ENCODE peak calls at places on chromosomes 16 and 17, in ten cellular contexts. D is aorta; T is small intestine; A is IMR-90; I is GM23248; L is neural progenitor cell; M is stomach; S is ascending aorta; J is uterus; H is CD8-positive, alpha-beta memory T cell. R is an unnamed sample.

GRCh38 chr17:8162232-8162996 is at the start of gene VAMP2:
- DNase-seq in J (peak), A (peak), S (no peak), L (peak), I (peak), M (peak), T (peak), D (peak), H (peak), R (no peak)

GRCh38 chr17:66056148-66056547 is 135.8 kb downstream of the CEP112 start:
- DNase-seq in M (no peak), L (no peak), I (no peak), J (no peak), T (no peak), S (no peak), H (no peak), D (no peak), A (no peak), R (no peak)

GRCh38 chr17:9409430-9409829 is 166.2 kb downstream of the STX8 start:
- DNase-seq in H (no peak), M (no peak), I (peak), T (no peak), D (no peak), S (no peak), L (no peak), J (no peak), A (no peak), R (no peak)

GRCh38 chr16:8146613-8147012 is 443.7 kb downstream of the TMEM114 start:
- DNase-seq in H (no peak), J (no peak), D (no peak), T (no peak), A (no peak), S (no peak), L (no peak), I (no peak), M (no peak), R (no peak)

GRCh38 chr17:66190738-66191606 is 961 bp downstream of the CEP112 start:
- DNase-seq in S (no peak), T (no peak), M (no peak), A (peak), L (peak), H (no peak), D (no peak), I (peak), J (no peak), R (no peak)

GRCh38 chr17:49469831-49470568 is 25.1 kb upstream of the NGFR start:
- DNase-seq in M (no peak), I (peak), L (peak), H (no peak), S (no peak), A (no peak), J (no peak), D (no peak), T (no peak), R (no peak)

GRCh38 chr16:87581867-87582220 is 20.5 kb upstream of the JPH3 start:
- DNase-seq in A (peak), I (peak), D (peak), H (no peak), J (peak), L (no peak), M (peak), S (peak), T (no peak), R (peak)

GRCh38 chr17:80198144-80198661 is 21.9 kb downstream of the SGSH start:
- DNase-seq in T (no peak), L (no peak), J (no peak), I (peak), S (no peak), D (no peak), H (no peak), M (no peak), A (no peak), R (peak)

GRCh38 chr17:57455063-57455914 is 199.0 kb downstream of the MSI2 start:
- DNase-seq in I (no peak), S (no peak), A (peak), M (no peak), D (no peak), J (no peak), T (peak), H (no peak), L (no peak), R (no peak)

GRCh38 chr16:80084614-80085013 is 456.2 kb upstream of the DYNLRB2 start:
- DNase-seq in I (peak), M (peak), H (no peak), L (peak), S (no peak), J (peak), A (no peak), D (peak), T (peak), R (peak)

GRCh38 chr17:81322271-81323082 is 27.4 kb upstream of the SLC38A10 start:
- DNase-seq in D (no peak), S (no peak), T (peak), L (no peak), M (no peak), A (no peak), J (no peak), I (peak), H (peak), R (no peak)

GRCh38 chr16:49889725-49890397 is 33.9 kb upstream of the ZNF423 start:
- DNase-seq in J (no peak), S (no peak), A (no peak), H (no peak), I (no peak), T (no peak), L (no peak), M (no peak), D (no peak), R (no peak)

GRCh38 chr16:2493608-2494007 is 18.7 kb downstream of the TBC1D24 start:
- DNase-seq in H (no peak), S (no peak), A (no peak), T (no peak), M (no peak), L (no peak), J (no peak), I (no peak), D (no peak), R (no peak)

GRCh38 chr17:13952252-13952721 is 117.0 kb upstream of the COX10 start:
- DNase-seq in H (no peak), J (no peak), L (no peak), M (no peak), I (no peak), T (no peak), A (no peak), S (no peak), D (no peak), R (no peak)

GRCh38 chr16:51392651-51393187 is 241.6 kb upstream of the SALL1 start:
- DNase-seq in A (peak), H (no peak), M (no peak), L (peak), S (no peak), D (no peak), J (peak), I (peak), T (no peak), R (peak)

GRCh38 chr17:82457071-82457789 is 1.3 kb upstream of the NARF start:
- DNase-seq in A (no peak), I (no peak), M (no peak), J (no peak), T (no peak), D (peak), H (no peak), L (no peak), S (no peak), R (no peak)

GRCh38 chr17:82019905-82020873 is 2.5 kb downstream of the CENPX start:
- DNase-seq in A (peak), L (peak), M (peak), I (peak), D (peak), H (peak), S (no peak), J (no peak), T (peak), R (peak)

GRCh38 chr17:8153550-8153956 is 1.3 kb upstream of the PER1 start:
- DNase-seq in T (peak), H (no peak), A (peak), I (peak), M (peak), D (peak), L (peak), S (peak), J (peak), R (peak)

GRCh38 chr17:37607637-37608368 is 1.4 kb downstream of the SYNRG start:
- DNase-seq in H (no peak), D (no peak), J (no peak), T (peak), L (peak), A (no peak), S (no peak), I (no peak), M (no peak), R (no peak)

GRCh38 chr17:59771093-59771492 is 63.6 kb downstream of the VMP1 start:
- DNase-seq in S (no peak), H (no peak), L (no peak), D (no peak), M (no peak), J (no peak), A (no peak), T (no peak), I (no peak), R (no peak)

GRCh38 chr17:8150194-8151119 is 1.7 kb downstream of the PER1 start:
- DNase-seq in H (no peak), I (no peak), S (no peak), L (no peak), J (peak), T (no peak), A (no peak), M (no peak), D (peak), R (no peak)

GRCh38 chr16:24988593-24989338 is 26.4 kb downstream of the ARHGAP17 start:
- DNase-seq in D (no peak), M (peak), J (peak), A (peak), T (peak), S (no peak), I (peak), H (no peak), L (no peak), R (no peak)

GRCh38 chr17:75049057-75049456 is 2.0 kb downstream of the KCTD2 start:
- DNase-seq in D (no peak), H (no peak), M (no peak), L (no peak), J (no peak), T (no peak), I (no peak), A (no peak), S (no peak), R (no peak)
- H3K4me3 ChIP-seq in D (no peak), H (no peak), M (no peak), L (peak), J (no peak), T (no peak), I (peak), A (no peak), S (no peak), R (no peak)

GRCh38 chr17:78430892-78431691 is 52.6 kb downstream of the PGS1 start:
- DNase-seq in A (no peak), H (no peak), D (no peak), M (no peak), L (no peak), S (no peak), I (peak), J (no peak), T (no peak), R (no peak)

GRCh38 chr17:78432929-78433727 is 54.7 kb downstream of the PGS1 start:
- DNase-seq in T (no peak), J (no peak), S (no peak), L (no peak), A (no peak), H (no peak), I (no peak), D (no peak), M (no peak), R (no peak)

GRCh38 chr17:78429618-78429995 is 51.2 kb downstream of the PGS1 start:
- DNase-seq in J (no peak), T (no peak), D (no peak), A (no peak), L (no peak), H (no peak), M (no peak), S (no peak), I (no peak), R (no peak)

GRCh38 chr17:78432226-78432894 is 53.9 kb downstream of the PGS1 start:
- DNase-seq in T (no peak), L (no peak), I (peak), H (no peak), M (no peak), D (no peak), S (no peak), A (no peak), J (no peak), R (no peak)

DNA sequence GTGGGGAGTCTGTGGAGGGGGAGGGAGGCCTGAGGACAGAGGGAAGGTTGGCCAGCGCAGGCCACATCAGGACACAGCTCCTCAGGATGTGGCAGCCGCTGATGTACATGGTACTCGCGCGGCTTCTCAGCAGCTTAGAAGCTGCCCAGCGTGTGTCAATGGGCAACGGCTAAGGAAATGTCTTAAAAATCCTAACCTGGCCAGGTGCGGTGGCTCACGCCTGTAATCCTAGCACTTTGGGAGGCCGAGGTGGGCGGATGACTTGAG is 53.2 kb downstream of the PGS1 start:
- DNase-seq in H (no peak), T (no peak), A (no peak), S (no peak), M (no peak), L (no peak), D (no peak), I (no peak), J (no peak), R (no peak)
- H3K27ac ChIP-seq in H (no peak), T (no peak), A (no peak), S (no peak), M (no peak), L (no peak), D (no peak), I (no peak), J (no peak), R (no peak)

DNA sequence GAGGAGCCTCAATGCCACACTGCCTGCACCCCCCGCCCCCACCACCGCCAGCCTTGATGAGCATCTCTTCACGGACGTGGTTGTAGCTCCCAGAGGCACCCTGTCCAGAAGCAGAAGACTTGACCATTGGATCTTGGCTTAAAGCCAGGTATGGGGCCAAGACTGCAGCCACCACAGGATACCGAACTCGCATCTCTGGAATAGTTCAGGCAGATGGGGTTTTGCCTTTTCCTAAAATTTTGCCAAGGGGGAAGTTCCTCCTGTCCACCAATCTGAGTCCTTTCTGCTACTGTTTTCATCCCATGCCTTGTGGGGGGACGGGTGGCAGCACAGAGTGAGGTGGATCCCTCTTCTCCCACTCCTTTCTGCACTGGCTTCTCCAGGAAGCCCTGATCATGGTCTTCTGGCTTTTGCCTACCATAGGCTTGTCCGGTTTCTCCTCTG is 939 bp downstream of the CORO6 start:
- DNase-seq in S (no peak), J (no peak), I (no peak), M (no peak), L (no peak), D (no peak), A (no peak), H (no peak), T (no peak), R (no peak)
- H3K4me3 ChIP-seq in S (peak), J (peak), I (peak), M (peak), L (peak), D (peak), A (peak), H (no peak), T (no peak), R (peak)

GRCh38 chr16:23519282-23519681 is 9.0 kb upstream of the GGA2 start:
- DNase-seq in S (no peak), L (no peak), I (peak), D (no peak), J (no peak), H (no peak), M (no peak), T (no peak), A (no peak), R (no peak)
- H3K27ac ChIP-seq in S (no peak), L (no peak), I (no peak), D (no peak), J (no peak), H (no peak), M (no peak), T (no peak), A (no peak), R (no peak)